ENCODE peak calls at places on chromosomes 12 and 14, in eight cellular contexts. M is neural crest cell; B is fibroblast of the aortic adventitia; T is endothelial cell; C is HFFc6; F is psoas muscle; V is lung microvascular endothelial cell; Q is activated naive CD8-positive, alpha-beta T cell treated with anti-CD3 and anti-CD28 coated beads for 36 hours. P is an unnamed sample.

GRCh38 chr14:106518054-106518943 is 991.9 kb downstream of the TMEM121 start:
- DNase-seq in M (no peak), B (no peak), T (no peak), C (no peak), F (peak; percentile 34), V (no peak), Q (peak; percentile 72), P (peak; percentile 91)

GRCh38 chr14:68807987-68808386 is 15.1 kb upstream of the ZFP36L1 start:
- DNase-seq in M (no peak), B (no peak), T (no peak), C (no peak), F (no peak), V (no peak), Q (no peak), P (no peak)

GRCh38 chr12:1972856-1973317 is 31.4 kb downstream of the DCP1B start:
- DNase-seq in M (no peak), B (peak; percentile 70), T (no peak), C (peak; percentile 52), F (no peak), V (no peak), Q (no peak), P (no peak)

GRCh38 chr12:96136129-96136528 is 58.0 kb upstream of the ELK3 start:
- DNase-seq in M (no peak), B (peak; percentile 78), T (no peak), C (peak; percentile 18), F (no peak), V (peak; percentile 46), Q (no peak), P (no peak)

GRCh38 chr14:44404599-44405349 is 102.3 kb downstream of the FSCB start:
- DNase-seq in M (no peak), B (peak; percentile 9), T (no peak), C (no peak), F (no peak), V (no peak), Q (no peak), P (no peak)

GRCh38 chr12:50751921-50752721 is 11.8 kb upstream of the ATF1 start:
- DNase-seq in M (no peak), B (no peak), T (no peak), C (no peak), F (no peak), V (peak; percentile 16), Q (no peak), P (no peak)

GRCh38 chr14:101364503-101365328 is 196.6 kb upstream of the DIO3 start:
- DNase-seq in M (no peak), B (no peak), T (no peak), C (no peak), F (peak; percentile 87), V (no peak), Q (no peak), P (peak; percentile 7)

GRCh38 chr14:21102472-21103164 is 1.8 kb downstream of the TMEM253 start:
- DNase-seq in M (no peak), B (no peak), T (no peak), C (no peak), F (no peak), V (no peak), Q (no peak), P (no peak)

GRCh38 chr14:67857778-67858350 is 38.3 kb downstream of the RAD51B start:
- DNase-seq in M (no peak), B (no peak), T (no peak), C (no peak), F (no peak), V (no peak), Q (no peak), P (no peak)

GRCh38 chr14:105322791-105323556 is 8.4 kb downstream of the PACS2 start:
- DNase-seq in M (no peak), B (no peak), T (no peak), C (no peak), F (no peak), V (no peak), Q (no peak), P (no peak)